ENCODE peak calls at places on chromosomes 16 and 17, in ten cellular contexts. N is Calu3; J is activated CD8-positive, alpha-beta T cell treated with anti-CD3 and anti-CD28 coated beads for 36 hours; B is SK-N-SH; S is cardiac muscle cell; F is fibroblast of lung; C is lower leg skin; Y is CD8-positive, alpha-beta T cell; K is lung; Z is upper lobe of right lung. W is an unnamed sample.

GRCh38 chr16:8832383-8833100 is 34.9 kb downstream of the PMM2 start:
- DNase-seq in Z (no peak), K (no peak), F (no peak), Y (no peak), S (no peak), B (no peak), C (peak), N (no peak), J (no peak), W (no peak)

GRCh38 chr17:76918811-76919210 is 50.6 kb downstream of the MGAT5B start:
- DNase-seq in B (no peak), K (no peak), Y (no peak), N (no peak), S (no peak), F (no peak), J (no peak), C (no peak), Z (no peak), W (no peak)

GRCh38 chr17:61285483-61286320 is 113.9 kb upstream of the TBX2 start:
- DNase-seq in C (no peak), Z (no peak), Y (no peak), N (no peak), J (peak), S (peak), F (peak), B (no peak), K (no peak), W (no peak)

GRCh38 chr17:65022751-65023421 is 33.7 kb downstream of the GNA13 start:
- DNase-seq in N (no peak), Z (no peak), J (peak), Y (no peak), B (no peak), K (no peak), F (peak), C (no peak), S (no peak), W (no peak)

GRCh38 chr17:9002610-9003354 is 18.5 kb upstream of the NTN1 start:
- DNase-seq in Y (peak), C (peak), Z (no peak), B (peak), K (no peak), S (peak), N (peak), F (no peak), J (peak), W (no peak)

GRCh38 chr17:81576621-81577277 is 24.6 kb upstream of the FAAP100 start:
- DNase-seq in C (no peak), N (peak), B (no peak), Z (no peak), F (peak), J (no peak), K (no peak), Y (no peak), S (no peak), W (no peak)

GRCh38 chr17:60720763-60721531 is 43.3 kb downstream of the BCAS3 start:
- DNase-seq in Y (peak), N (peak), F (peak), Z (no peak), C (no peak), B (peak), K (no peak), J (peak), S (peak), W (no peak)

GRCh38 chr16:67441289-67441753 is 10.4 kb downstream of the HSD11B2 start:
- DNase-seq in C (peak), J (no peak), N (peak), S (no peak), K (peak), Z (peak), F (no peak), Y (no peak), B (no peak), W (no peak)

GRCh38 chr17:83133302-83134121 is 54.1 kb downstream of the METRNL start:
- DNase-seq in J (no peak), C (peak), B (peak), Y (no peak), S (no peak), Z (peak), F (no peak), N (no peak), K (no peak), W (no peak)

GRCh38 chr17:1091190-1091534 is 88.6 kb downstream of the ABR start:
- DNase-seq in K (no peak), Y (no peak), J (no peak), S (no peak), Z (no peak), F (no peak), B (no peak), N (no peak), C (no peak), W (no peak)

GRCh38 chr17:66441012-66441703 is 138.7 kb downstream of the PRKCA start:
- DNase-seq in F (no peak), S (no peak), Y (no peak), Z (no peak), N (no peak), C (no peak), B (no peak), K (no peak), J (no peak), W (no peak)

GRCh38 chr16:68267612-68268405 is 3.5 kb downstream of the SLC7A6 start:
- DNase-seq in Z (no peak), C (no peak), B (no peak), N (no peak), S (no peak), K (no peak), J (no peak), F (no peak), Y (no peak), W (no peak)

GRCh38 chr17:21029032-21029431 is 13.8 kb downstream of the USP22 start:
- DNase-seq in J (peak), B (no peak), S (no peak), K (no peak), N (no peak), C (no peak), Y (no peak), Z (no peak), F (peak), W (peak)

GRCh38 chr16:17474037-17474436 is 3.3 kb upstream of the XYLT1 start:
- DNase-seq in B (no peak), J (peak), Y (no peak), C (peak), S (no peak), N (no peak), F (no peak), K (no peak), Z (no peak), W (no peak)

GRCh38 chr17:45722161-45722560 is 62.0 kb upstream of the CRHR1 start:
- DNase-seq in Y (no peak), S (peak), J (no peak), C (peak), K (no peak), Z (no peak), B (peak), F (no peak), N (peak), W (no peak)

GRCh38 chr16:19717781-19718623 is at the start of the genes IQCK and KNOP1:
- DNase-seq in J (peak), N (peak), Y (peak), C (peak), K (peak), B (peak), F (peak), S (peak), Z (peak), W (peak)

GRCh38 chr16:2804728-2805127 is 6.5 kb downstream of the PRSS41 start:
- DNase-seq in Z (peak), J (no peak), B (no peak), K (no peak), N (no peak), C (no peak), Y (no peak), F (no peak), S (no peak), W (no peak)

GRCh38 chr17:38996660-38997337 is 29.6 kb upstream of the FBXO47 start:
- DNase-seq in K (no peak), J (no peak), F (no peak), S (no peak), C (no peak), B (no peak), Y (no peak), N (no peak), Z (no peak), W (no peak)

DNA sequence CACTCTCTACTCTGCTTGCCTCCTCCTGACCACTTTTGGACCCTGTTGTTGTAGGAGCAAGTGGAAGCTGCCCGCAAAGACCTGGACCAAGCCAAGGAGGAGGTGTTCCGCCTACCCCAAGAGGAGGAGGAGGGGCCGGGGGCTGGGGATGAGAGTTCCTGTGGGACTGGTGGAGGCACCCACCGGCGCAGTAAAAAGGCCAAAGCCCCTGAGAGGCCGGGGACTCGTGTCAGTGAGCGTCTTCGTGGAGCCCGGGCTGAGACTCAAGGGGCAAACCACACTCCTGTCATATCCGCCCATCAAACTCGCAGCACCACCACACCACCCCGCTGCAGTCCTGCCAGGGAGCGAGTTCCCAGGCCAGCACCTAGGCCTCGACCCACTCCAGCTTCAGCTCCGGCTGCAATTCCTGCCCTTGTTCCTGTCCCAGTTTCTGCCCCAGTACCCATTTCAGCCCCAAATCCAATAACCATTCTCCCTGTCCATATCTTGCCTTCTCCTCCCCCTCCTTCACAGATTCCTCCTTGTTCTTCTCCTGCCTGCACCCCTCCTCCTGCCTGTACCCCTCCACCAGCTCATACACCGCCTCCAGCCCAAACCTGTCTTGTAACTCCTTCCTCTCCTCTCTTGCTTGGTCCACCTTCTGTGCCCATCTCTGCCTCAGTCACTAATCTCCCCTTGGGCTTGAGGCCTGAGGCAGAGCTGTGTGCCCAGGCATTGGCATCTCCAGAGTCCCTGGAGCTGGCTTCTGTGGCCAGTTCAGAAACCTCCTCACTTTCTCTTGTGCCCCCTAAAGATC is 11.0 kb upstream of the PHKG2 start:
- DNase-seq in Y (no peak), J (no peak), F (no peak), K (no peak), N (no peak), B (no peak), S (no peak), C (no peak), Z (no peak), W (no peak)
- TF ChIP-seq CTCF in Y (no peak), J (no peak), F (no peak), K (no peak), N (no peak), B (no peak), S (no peak), C (no peak), Z (no peak), W (no peak)

GRCh38 chr16:648071-648785 is 937 bp upstream of the WDR90 start:
- DNase-seq in N (peak), J (peak), F (no peak), B (peak), S (peak), C (no peak), Y (peak), Z (peak), K (no peak), W (no peak)
- TF ChIP-seq CTCF in N (peak), J (peak), F (peak), B (peak), S (peak), C (no peak), Y (peak), Z (peak), K (no peak), W (peak)

GRCh38 chr17:5131146-5131715 is 15.4 kb downstream of the USP6 start:
- DNase-seq in N (no peak), Y (no peak), S (no peak), C (no peak), K (peak), B (no peak), Z (no peak), J (no peak), F (no peak), W (no peak)
- TF ChIP-seq CTCF in N (no peak), Y (no peak), S (no peak), C (no peak), K (no peak), B (no peak), Z (no peak), J (no peak), F (no peak), W (no peak)

DNA sequence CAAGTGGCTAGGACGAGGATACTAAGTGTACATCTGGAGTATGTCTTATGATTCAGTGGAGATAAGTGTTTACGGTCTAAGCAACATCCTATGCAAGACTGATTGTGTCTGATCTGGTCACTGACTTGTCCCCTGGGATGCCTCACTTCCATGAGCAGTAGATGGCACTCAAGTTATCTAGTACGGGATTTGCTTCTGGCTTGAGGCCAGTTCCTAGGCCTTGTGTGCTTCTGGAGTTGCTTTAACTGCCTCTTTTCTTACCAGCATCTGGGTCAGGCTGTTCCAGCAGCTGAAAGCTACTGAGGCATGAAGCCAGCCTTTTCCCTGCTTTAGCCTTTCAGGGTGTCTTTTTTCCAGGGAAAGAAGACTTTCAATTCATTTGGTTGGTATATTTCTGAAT is 23.0 kb downstream of the SUPT6H start:
- DNase-seq in J (no peak), N (no peak), B (peak), C (peak), S (no peak), Y (no peak), Z (no peak), K (no peak), F (peak), W (no peak)
- TF ChIP-seq CTCF in J (no peak), N (no peak), B (no peak), C (no peak), S (no peak), Y (no peak), Z (no peak), K (no peak), F (no peak), W (no peak)

GRCh38 chr16:78075800-78076199 is 23.7 kb upstream of the WWOX start:
- DNase-seq in F (no peak), S (no peak), B (no peak), N (no peak), Y (no peak), C (no peak), J (no peak), Z (no peak), K (no peak), W (no peak)
- TF ChIP-seq CTCF in F (no peak), S (no peak), B (no peak), N (no peak), Y (no peak), C (no peak), J (no peak), Z (no peak), K (no peak), W (no peak)

DNA sequence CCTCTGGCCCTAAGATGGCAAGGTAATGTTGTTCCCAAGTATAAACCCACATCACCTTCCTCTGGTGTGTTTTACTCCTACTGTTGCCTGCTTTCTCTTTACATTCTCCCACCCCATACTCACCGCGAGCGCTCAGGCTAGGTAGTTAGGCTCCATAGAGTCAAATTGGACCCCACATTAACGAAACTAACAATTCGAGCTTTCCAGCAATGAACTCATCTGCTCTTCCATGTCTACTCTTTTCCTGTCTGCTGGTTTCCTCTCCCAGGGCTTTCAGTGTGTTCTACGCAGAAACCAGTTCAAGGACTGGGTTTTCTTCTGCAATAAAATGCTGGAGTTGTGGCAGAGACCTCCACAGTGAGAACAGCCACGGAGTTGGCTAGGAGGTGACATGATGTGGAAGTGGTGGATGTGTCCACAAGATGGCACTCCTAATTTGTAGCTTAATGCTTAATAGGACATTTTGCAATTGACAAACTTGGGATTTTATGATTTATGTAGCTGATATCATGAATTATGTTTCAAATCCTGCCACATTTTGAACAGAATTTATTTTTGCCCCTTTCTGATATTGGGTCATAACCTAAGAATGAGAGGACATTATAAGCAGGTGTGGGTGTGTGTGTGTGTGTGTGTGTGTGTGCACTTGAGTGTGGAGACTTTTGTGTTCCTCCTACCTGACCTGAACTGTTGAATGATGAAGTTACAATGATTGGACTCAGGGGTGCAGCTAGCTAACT is 2.2 kb upstream of the UQCRC2 start:
- DNase-seq in Y (no peak), N (peak), Z (no peak), S (peak), K (no peak), B (peak), F (peak), C (no peak), J (peak), W (no peak)
- TF ChIP-seq CTCF in Y (peak), N (peak), Z (peak), S (peak), K (no peak), B (peak), F (peak), C (no peak), J (peak), W (peak)

GRCh38 chr16:14284371-14284770 is 213.3 kb downstream of the MRTFB start:
- DNase-seq in F (no peak), S (no peak), Y (no peak), J (no peak), Z (no peak), K (no peak), N (no peak), C (no peak), B (no peak), W (no peak)

GRCh38 chr16:14284930-14285541 is 213.9 kb downstream of the MRTFB start:
- DNase-seq in Y (no peak), S (peak), C (no peak), F (peak), B (no peak), K (no peak), Z (peak), J (peak), N (peak), W (no peak)

GRCh38 chr16:14285542-14286380 is 214.6 kb downstream of the MRTFB start:
- DNase-seq in B (peak), J (peak), Y (peak), N (peak), F (peak), Z (peak), K (peak), S (peak), C (peak), W (peak)

GRCh38 chr16:14283786-14284185 is 212.7 kb downstream of the MRTFB start:
- DNase-seq in Z (no peak), B (no peak), C (no peak), S (no peak), N (no peak), K (no peak), J (no peak), F (no peak), Y (no peak), W (no peak)

GRCh38 chr16:14286381-14287230 is 215.5 kb downstream of the MRTFB start:
- DNase-seq in Z (peak), N (no peak), B (no peak), J (peak), K (no peak), F (peak), S (no peak), Y (peak), C (no peak), W (no peak)
- TF ChIP-seq CTCF in Z (no peak), N (no peak), B (no peak), J (no peak), K (no peak), F (no peak), S (no peak), Y (no peak), C (no peak), W (no peak)

GRCh38 chr16:87662254-87663204 is 60.2 kb downstream of the JPH3 start:
- DNase-seq in C (no peak), K (no peak), Z (no peak), S (no peak), B (no peak), J (no peak), Y (no peak), N (no peak), F (no peak), W (no peak)
- TF ChIP-seq CTCF in C (no peak), K (no peak), Z (no peak), S (no peak), B (no peak), J (no peak), Y (no peak), N (peak), F (no peak), W (no peak)